ENCODE peak calls at places on chromosomes 12 and 14, in seven cellular contexts. N is H1, E is body of pancreas, C is lung, G is dorsolateral prefrontal cortex, P is SJSA1, X is fibroblast of mammary gland. H is an unnamed sample.

GRCh38 chr12:106586803-106587684 is 4.2 kb downstream of the RFX4 start:
- DNase-seq in N (peak), E (peak), C (no peak), G (no peak), P (no peak), X (no peak), H (no peak)

GRCh38 chr14:61940669-61941420 is 178.6 kb downstream of the SNAPC1 start:
- DNase-seq in N (no peak), E (no peak), C (no peak), G (no peak), P (no peak), X (no peak), H (no peak)

GRCh38 chr12:102216086-102216691 is 18.6 kb upstream of the PMCH start:
- DNase-seq in N (no peak), E (no peak), C (no peak), G (no peak), P (peak), X (peak), H (peak)

GRCh38 chr12:2177751-2178150 is 125.0 kb downstream of the CACNA1C start:
- DNase-seq in N (no peak), E (no peak), C (no peak), G (no peak), P (no peak), X (peak), H (no peak)

GRCh38 chr12:121968880-121969279 is 50.5 kb downstream of the CFAP251 start:
- DNase-seq in N (no peak), E (no peak), C (no peak), G (no peak), P (no peak), X (no peak), H (no peak)

GRCh38 chr12:102993537-102993936 is 36.1 kb downstream of the ASCL1 start:
- DNase-seq in N (no peak), E (no peak), C (no peak), G (no peak), P (no peak), X (no peak), H (no peak)

GRCh38 chr14:76328457-76329137 is 47.3 kb upstream of the ESRRB start:
- DNase-seq in N (no peak), E (no peak), C (no peak), G (no peak), P (no peak), X (no peak), H (no peak)

GRCh38 chr12:111296906-111297463 is 71.9 kb downstream of the PHETA1 start:
- DNase-seq in N (no peak), E (no peak), C (no peak), G (no peak), P (no peak), X (no peak), H (no peak)

GRCh38 chr12:117836999-117837736 is 131.6 kb downstream of the KSR2 start:
- DNase-seq in N (peak), E (peak), C (peak), G (peak), P (peak), X (peak), H (peak)

GRCh38 chr14:63383776-63384367 is 65.1 kb upstream of the GPHB5 start:
- DNase-seq in N (no peak), E (no peak), C (no peak), G (no peak), P (no peak), X (no peak), H (no peak)

GRCh38 chr14:53227154-53227718 is 74.1 kb upstream of the DDHD1 start:
- DNase-seq in N (no peak), E (no peak), C (no peak), G (no peak), P (no peak), X (no peak), H (no peak)

GRCh38 chr12:59036973-59037807 is 116.9 kb upstream of the LRIG3 start:
- DNase-seq in N (no peak), E (no peak), C (no peak), G (no peak), P (peak), X (peak), H (peak)

GRCh38 chr14:61462566-61463195 is 141.3 kb downstream of the PRKCH start:
- DNase-seq in N (peak), E (no peak), C (no peak), G (no peak), P (peak), X (peak), H (peak)

GRCh38 chr12:8709124-8709830 is 11.5 kb downstream of the RIMKLB start:
- DNase-seq in N (no peak), E (no peak), C (no peak), G (no peak), P (peak), X (peak), H (no peak)

GRCh38 chr14:74531467-74531866 is 37.9 kb downstream of the ISCA2 start:
- DNase-seq in N (peak), E (no peak), C (peak), G (no peak), P (peak), X (peak), H (no peak)

GRCh38 chr12:12645485-12645884 is 33.8 kb downstream of the CREBL2 start:
- DNase-seq in N (no peak), E (no peak), C (no peak), G (no peak), P (peak), X (peak), H (no peak)

GRCh38 chr12:53229454-53229853 is 2.6 kb downstream of the RARG start:
- DNase-seq in N (no peak), E (no peak), C (no peak), G (no peak), P (no peak), X (no peak), H (no peak)

GRCh38 chr14:72305555-72305954 is 373.3 kb downstream of the RGS6 start:
- DNase-seq in N (no peak), E (no peak), C (no peak), G (no peak), P (no peak), X (no peak), H (no peak)

GRCh38 chr14:70934084-70934483 is 26.8 kb downstream of the PCNX1 start:
- DNase-seq in N (no peak), E (no peak), C (no peak), G (no peak), P (no peak), X (peak), H (no peak)
- H3K4me3 ChIP-seq in N (no peak), E (no peak), C (no peak), G (no peak), P (no peak), X (no peak), H (no peak)

DNA sequence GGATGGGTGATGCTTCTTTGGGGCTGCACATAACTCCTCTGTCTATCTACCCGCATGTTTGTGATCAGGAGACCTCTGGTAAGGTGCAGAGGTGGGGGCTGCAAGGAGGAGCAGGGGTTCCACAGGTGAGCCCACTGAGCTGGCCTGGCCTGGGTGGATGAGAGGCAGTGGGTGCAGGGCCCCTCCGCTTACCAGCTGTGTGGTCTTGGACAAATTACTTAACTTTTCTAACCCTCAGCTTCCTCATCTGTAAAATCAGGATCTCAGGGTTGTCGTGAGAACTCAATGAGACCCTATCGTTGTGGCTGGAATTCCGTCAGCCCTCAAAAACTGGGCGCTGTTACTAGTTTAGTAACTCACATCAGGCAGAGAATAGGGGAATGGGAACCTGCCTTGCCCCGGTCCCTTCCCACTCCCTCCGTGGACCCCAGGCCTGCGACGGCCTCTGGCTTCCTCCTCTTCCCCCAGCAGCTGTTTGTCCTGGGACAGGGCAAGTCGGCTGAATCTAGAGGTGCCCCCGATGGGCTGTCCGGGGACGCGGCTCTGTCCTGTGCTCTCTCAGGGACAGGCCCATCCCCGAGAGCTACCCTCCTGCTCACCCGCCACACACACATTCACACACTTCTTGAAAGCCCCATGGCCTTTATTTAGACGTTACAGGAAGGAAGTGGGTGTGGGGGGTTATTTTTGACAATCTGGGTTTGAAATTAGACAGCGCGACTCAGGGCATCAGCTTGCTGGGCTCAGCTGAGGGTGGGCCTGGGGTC is 7.6 kb downstream of the PTPN6 start:
- DNase-seq in N (no peak), E (no peak), C (no peak), G (no peak), P (no peak), X (no peak), H (no peak)
- H3K4me3 ChIP-seq in N (no peak), E (no peak), C (no peak), G (no peak), P (no peak), X (no peak), H (no peak)

DNA sequence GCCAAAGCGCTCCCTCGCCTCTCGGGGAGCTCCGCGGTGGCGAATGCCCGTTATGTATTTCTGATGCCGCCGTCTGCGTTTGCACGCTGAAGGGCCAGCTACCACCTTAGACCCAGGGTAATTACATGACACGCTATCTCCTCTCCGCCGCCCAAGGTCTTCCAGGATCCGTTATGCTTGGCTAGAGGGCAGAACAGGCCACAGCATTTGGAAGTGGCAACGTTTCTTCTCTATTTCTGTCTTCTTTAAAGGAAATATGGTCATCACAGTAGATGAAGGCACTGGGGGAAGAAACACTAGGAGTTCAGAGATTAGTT is 854 bp upstream of the MDGA2 start:
- DNase-seq in N (no peak), E (no peak), C (no peak), G (no peak), P (no peak), X (no peak), H (no peak)
- H3K4me3 ChIP-seq in N (peak), E (no peak), C (no peak), G (peak), P (no peak), X (no peak), H (peak)

DNA sequence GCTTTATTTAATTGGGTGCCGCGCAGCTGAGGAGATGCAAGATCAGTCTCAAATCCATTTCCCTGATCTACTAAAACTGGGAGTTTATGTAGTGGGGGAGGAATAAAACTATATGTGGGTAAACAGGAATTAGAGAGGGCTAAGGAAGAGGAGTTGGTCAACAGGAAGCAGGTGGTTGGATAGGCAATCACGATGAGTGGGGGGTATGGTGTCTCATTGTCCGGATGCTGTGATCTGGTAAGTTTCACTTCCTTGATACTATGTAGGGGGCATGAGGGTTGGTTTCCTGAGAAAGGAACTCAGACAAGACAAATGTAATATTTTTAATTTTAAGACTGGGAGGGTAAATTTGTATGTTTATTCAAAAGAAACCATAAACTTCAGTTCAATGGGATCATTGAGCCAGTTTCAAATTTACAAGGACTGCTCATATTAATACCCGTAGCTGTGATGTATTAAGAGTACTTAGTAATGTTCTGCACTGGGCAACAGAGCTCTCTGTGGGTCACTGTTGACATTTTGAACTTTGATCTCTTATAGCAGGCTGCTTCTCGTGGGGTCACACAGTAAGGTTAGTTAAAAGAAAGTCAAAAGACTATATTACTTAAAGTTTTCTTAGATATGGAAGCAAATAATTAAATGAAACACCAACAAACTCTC is 786.2 kb upstream of the FBXO33 start:
- DNase-seq in N (no peak), E (no peak), C (no peak), G (no peak), P (no peak), X (no peak), H (no peak)
- H3K4me3 ChIP-seq in N (no peak), E (no peak), C (no peak), G (no peak), P (no peak), X (no peak), H (no peak)

GRCh38 chr12:105347486-105347885 is 17.0 kb downstream of the C12orf75 start:
- DNase-seq in N (no peak), E (no peak), C (no peak), G (no peak), P (no peak), X (no peak), H (no peak)
- H3K4me3 ChIP-seq in N (no peak), E (no peak), C (no peak), G (no peak), P (no peak), X (no peak), H (no peak)

H was measured in skeletal muscle cell.